ENCODE peak calls at places on chromosomes 2 and 18, in ten cellular contexts. One of them, this sample, is unnamed.
A peak's percentile ranks its signal among the peaks of the same experiment; 100 is the strongest.

GRCh38 chr2:120626566-120626965 is 109.1 kb upstream of the GLI2 start:
- DNase-seq in right cardiac atrium: no peak
- DNase-seq in transverse colon: no peak
- DNase-seq in Panc1: no peak
- DNase-seq in right atrium auricular region: no peak
- DNase-seq in CD8-positive, alpha-beta memory T cell: no peak
- DNase-seq in tibial artery: no peak
- DNase-seq in cardiac muscle cell: no peak
- DNase-seq in adrenal gland: no peak
- DNase-seq in AG04450: no peak
- DNase-seq in this sample: no peak

GRCh38 chr2:26168785-26169184 is 4.1 kb upstream of the GAREM2 start:
- DNase-seq in right cardiac atrium: no peak
- DNase-seq in transverse colon: no peak
- DNase-seq in Panc1: no peak
- DNase-seq in right atrium auricular region: no peak
- DNase-seq in CD8-positive, alpha-beta memory T cell: no peak
- DNase-seq in tibial artery: no peak
- DNase-seq in cardiac muscle cell: no peak
- DNase-seq in adrenal gland: no peak
- DNase-seq in AG04450: no peak
- DNase-seq in this sample: no peak

GRCh38 chr2:164803772-164804466 is 37.7 kb downstream of the COBLL1 start:
- DNase-seq in right cardiac atrium: no peak
- DNase-seq in transverse colon: no peak
- DNase-seq in Panc1: no peak
- DNase-seq in right atrium auricular region: no peak
- DNase-seq in CD8-positive, alpha-beta memory T cell: no peak
- DNase-seq in tibial artery: no peak
- DNase-seq in cardiac muscle cell: no peak
- DNase-seq in adrenal gland: no peak
- DNase-seq in AG04450: no peak
- DNase-seq in this sample: no peak

GRCh38 chr2:75102011-75102410 is 97.3 kb downstream of the TACR1 start:
- DNase-seq in right cardiac atrium: no peak
- DNase-seq in transverse colon: no peak
- DNase-seq in Panc1: no peak
- DNase-seq in right atrium auricular region: no peak
- DNase-seq in CD8-positive, alpha-beta memory T cell: no peak
- DNase-seq in tibial artery: no peak
- DNase-seq in cardiac muscle cell: no peak
- DNase-seq in adrenal gland: no peak
- DNase-seq in AG04450: no peak
- DNase-seq in this sample: no peak

GRCh38 chr2:10289891-10290290 is 12.8 kb upstream of the HPCAL1 start:
- DNase-seq in right cardiac atrium: no peak
- DNase-seq in transverse colon: no peak
- DNase-seq in Panc1: peak; percentile 87
- DNase-seq in right atrium auricular region: no peak
- DNase-seq in CD8-positive, alpha-beta memory T cell: no peak
- DNase-seq in tibial artery: no peak
- DNase-seq in cardiac muscle cell: peak; percentile 43
- DNase-seq in adrenal gland: no peak
- DNase-seq in AG04450: no peak
- DNase-seq in this sample: no peak

GRCh38 chr2:28713582-28714292 is 37.9 kb upstream of the PPP1CB start:
- DNase-seq in right cardiac atrium: no peak
- DNase-seq in transverse colon: no peak
- DNase-seq in Panc1: no peak
- DNase-seq in right atrium auricular region: no peak
- DNase-seq in CD8-positive, alpha-beta memory T cell: no peak
- DNase-seq in tibial artery: no peak
- DNase-seq in cardiac muscle cell: peak; percentile 44
- DNase-seq in adrenal gland: no peak
- DNase-seq in AG04450: no peak
- DNase-seq in this sample: no peak

GRCh38 chr18:159037-159652 is 788 bp downstream of the USP14 start:
- DNase-seq in right cardiac atrium: no peak
- DNase-seq in transverse colon: no peak
- DNase-seq in Panc1: no peak
- DNase-seq in right atrium auricular region: no peak
- DNase-seq in CD8-positive, alpha-beta memory T cell: no peak
- DNase-seq in tibial artery: no peak
- DNase-seq in cardiac muscle cell: peak; percentile 13
- DNase-seq in adrenal gland: no peak
- DNase-seq in AG04450: no peak
- DNase-seq in this sample: no peak

GRCh38 chr18:71287268-71287667 is 998.4 kb downstream of the SOCS6 start:
- DNase-seq in right cardiac atrium: no peak
- DNase-seq in transverse colon: no peak
- DNase-seq in Panc1: no peak
- DNase-seq in right atrium auricular region: no peak
- DNase-seq in CD8-positive, alpha-beta memory T cell: no peak
- DNase-seq in tibial artery: no peak
- DNase-seq in cardiac muscle cell: peak; percentile 2
- DNase-seq in adrenal gland: no peak
- DNase-seq in AG04450: no peak
- DNase-seq in this sample: no peak

DNA sequence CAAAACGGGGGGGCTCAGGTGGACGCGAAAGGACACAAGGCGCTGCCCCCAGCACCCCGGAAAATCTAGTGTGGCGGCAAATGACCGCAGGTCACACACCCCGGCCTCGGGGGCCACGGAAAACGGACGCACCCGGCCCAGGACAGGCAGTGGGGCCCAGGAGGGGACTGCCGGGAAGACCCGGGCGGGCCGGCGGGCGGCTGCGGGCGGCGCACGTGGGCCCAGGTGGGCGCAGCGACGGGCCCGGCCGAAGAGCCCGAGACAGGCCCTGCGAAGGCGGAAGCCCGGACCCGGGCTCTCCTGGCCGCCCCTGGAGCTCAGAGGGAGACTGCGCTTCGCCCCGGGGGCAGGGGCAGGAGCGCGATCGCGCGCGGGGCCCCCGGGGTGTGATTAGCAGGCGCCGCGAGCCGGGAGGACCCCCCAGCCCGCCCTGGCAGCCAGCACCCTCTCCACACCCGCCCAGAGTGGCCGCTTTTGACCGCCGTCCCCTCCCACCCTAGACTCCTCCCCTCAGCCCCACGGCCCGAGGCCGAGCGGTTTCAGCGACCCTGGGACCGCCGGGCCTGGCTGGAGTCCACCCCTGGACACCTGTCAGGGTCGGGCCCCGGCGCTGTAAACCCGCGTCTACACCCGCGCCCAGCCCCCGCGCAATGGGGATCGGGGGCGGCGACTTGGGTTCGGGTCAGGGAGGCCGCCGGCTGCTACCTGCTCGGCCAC is 773 bp downstream of the MBP start:
- DNase-seq in right cardiac atrium: peak; percentile 60
- DNase-seq in transverse colon: peak; percentile 80
- DNase-seq in Panc1: no peak
- DNase-seq in right atrium auricular region: peak; percentile 60
- DNase-seq in CD8-positive, alpha-beta memory T cell: peak; percentile 32
- DNase-seq in tibial artery: peak; percentile 64
- DNase-seq in cardiac muscle cell: peak; percentile 36
- DNase-seq in adrenal gland: peak; percentile 49
- DNase-seq in AG04450: no peak
- DNase-seq in this sample: peak; percentile 28
- H3K27ac ChIP-seq in right cardiac atrium: peak overlapping the region; percentile 59
- H3K27ac ChIP-seq in transverse colon: peak overlapping the region; percentile 95
- H3K27ac ChIP-seq in Panc1: peak overlapping the region; percentile 97
- H3K27ac ChIP-seq in right atrium auricular region: peak overlapping the region; percentile 97
- H3K27ac ChIP-seq in CD8-positive, alpha-beta memory T cell: peak overlapping the region; percentile 71
- H3K27ac ChIP-seq in tibial artery: peak overlapping the region; percentile 98
- H3K27ac ChIP-seq in cardiac muscle cell: no peak overlapping the region
- H3K27ac ChIP-seq in adrenal gland: peak overlapping the region; percentile 74
- H3K27ac ChIP-seq in AG04450: no peak overlapping the region
- H3K27ac ChIP-seq in this sample: peak overlapping the region; percentile 81

DNA sequence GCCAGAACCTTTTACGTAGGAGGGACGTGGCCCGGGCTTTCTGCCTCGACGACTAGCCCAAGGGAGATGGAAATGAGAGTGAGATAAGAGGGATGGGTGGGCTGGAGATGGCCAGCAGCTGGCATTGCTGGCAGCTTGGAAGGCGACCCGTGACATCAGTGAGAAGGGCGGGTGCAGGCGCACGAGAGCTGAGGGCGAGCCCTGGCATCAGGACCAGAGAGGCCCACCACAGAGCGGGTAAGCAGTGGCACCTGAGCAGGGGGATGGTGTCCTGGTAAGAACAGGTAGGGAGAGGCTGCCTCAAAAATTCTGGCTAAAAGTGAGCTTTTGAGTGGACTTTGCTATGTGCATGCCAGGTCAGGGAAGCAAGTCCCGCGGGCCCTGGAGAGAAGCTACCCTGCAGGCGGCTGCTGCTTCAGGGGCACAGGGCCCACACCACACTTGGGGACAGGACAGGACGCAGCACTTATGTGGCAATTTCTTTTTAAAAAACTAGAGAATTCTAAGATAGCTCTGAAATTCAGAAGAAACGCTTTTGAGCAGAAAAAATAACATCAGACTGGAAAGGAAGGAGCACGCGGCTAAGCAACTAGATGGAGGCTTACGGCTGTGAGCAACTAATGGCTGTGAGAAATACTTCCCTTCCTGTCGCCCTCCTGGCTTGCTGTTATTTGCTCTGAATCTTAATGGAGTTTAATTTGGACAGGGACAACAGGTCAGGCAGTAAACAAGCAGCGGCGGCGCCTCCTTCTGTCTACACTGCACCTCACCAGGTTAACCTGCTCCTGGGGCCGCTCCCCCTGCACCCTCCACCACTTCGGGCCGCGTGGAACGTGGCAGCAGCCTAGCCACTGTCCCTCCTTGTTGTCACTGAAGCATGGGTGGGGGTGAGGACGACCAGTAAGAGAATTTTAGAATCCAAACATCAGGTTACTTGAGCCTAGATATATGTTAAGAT is 20.5 kb downstream of the THAP4 start:
- DNase-seq in right cardiac atrium: no peak
- DNase-seq in transverse colon: no peak
- DNase-seq in Panc1: no peak
- DNase-seq in right atrium auricular region: no peak
- DNase-seq in CD8-positive, alpha-beta memory T cell: no peak
- DNase-seq in tibial artery: no peak
- DNase-seq in cardiac muscle cell: no peak
- DNase-seq in adrenal gland: no peak
- DNase-seq in AG04450: no peak
- DNase-seq in this sample: no peak
- H3K4me3 ChIP-seq in right cardiac atrium: peak overlapping the region; percentile 54
- H3K4me3 ChIP-seq in transverse colon: peak overlapping the region; percentile 30
- H3K4me3 ChIP-seq in Panc1: no peak overlapping the region
- H3K4me3 ChIP-seq in right atrium auricular region: peak overlapping the region; percentile 39
- H3K4me3 ChIP-seq in CD8-positive, alpha-beta memory T cell: no peak overlapping the region
- H3K4me3 ChIP-seq in tibial artery: no peak overlapping the region
- H3K4me3 ChIP-seq in cardiac muscle cell: peak overlapping the region; percentile 27
- H3K4me3 ChIP-seq in adrenal gland: no peak overlapping the region
- H3K4me3 ChIP-seq in AG04450: no peak overlapping the region
- H3K4me3 ChIP-seq in this sample: peak overlapping the region; percentile 91

DNA sequence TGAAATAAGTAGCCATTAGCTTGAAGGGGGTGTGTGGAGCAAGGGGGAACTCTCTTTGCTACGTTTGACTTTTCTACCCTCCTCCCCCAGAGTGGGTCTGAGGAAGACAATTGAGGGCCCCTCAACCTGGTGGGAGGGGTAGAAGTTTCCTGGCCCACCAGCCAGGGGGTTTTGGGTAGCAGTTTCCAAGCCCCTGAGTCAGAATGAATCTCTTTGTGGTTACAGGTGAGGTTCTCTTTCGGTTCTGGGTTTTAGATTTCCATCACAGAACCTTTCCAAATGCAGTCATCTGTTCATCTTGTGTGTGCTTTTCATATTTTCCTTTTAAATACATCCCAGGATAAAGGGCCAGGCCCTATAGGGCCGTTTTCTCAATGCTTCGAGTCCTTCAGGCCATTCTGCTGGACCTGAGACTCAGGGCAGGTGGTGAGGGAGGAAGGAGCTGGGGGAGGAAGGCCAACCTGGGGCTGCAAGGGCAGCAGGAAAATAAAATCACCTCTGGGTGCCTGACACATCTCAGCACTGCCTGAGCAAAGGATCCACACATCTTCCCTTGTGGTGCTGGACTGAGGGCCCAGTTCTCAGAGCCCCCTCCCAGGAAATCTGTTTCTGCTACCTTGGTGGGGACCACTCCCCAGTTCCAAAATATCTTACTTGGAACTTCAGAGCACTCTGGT is 4.7 kb downstream of the LBH start:
- DNase-seq in right cardiac atrium: no peak
- DNase-seq in transverse colon: no peak
- DNase-seq in Panc1: no peak
- DNase-seq in right atrium auricular region: no peak
- DNase-seq in CD8-positive, alpha-beta memory T cell: no peak
- DNase-seq in tibial artery: no peak
- DNase-seq in cardiac muscle cell: no peak
- DNase-seq in adrenal gland: no peak
- DNase-seq in AG04450: no peak
- DNase-seq in this sample: peak; percentile 34
- H3K27ac ChIP-seq in right cardiac atrium: no peak overlapping the region
- H3K27ac ChIP-seq in transverse colon: no peak overlapping the region
- H3K27ac ChIP-seq in Panc1: no peak overlapping the region
- H3K27ac ChIP-seq in right atrium auricular region: peak overlapping the region; percentile 24
- H3K27ac ChIP-seq in CD8-positive, alpha-beta memory T cell: no peak overlapping the region
- H3K27ac ChIP-seq in tibial artery: peak overlapping the region; percentile 94
- H3K27ac ChIP-seq in cardiac muscle cell: peak overlapping the region; percentile 50
- H3K27ac ChIP-seq in adrenal gland: no peak overlapping the region
- H3K27ac ChIP-seq in AG04450: peak overlapping the region; percentile 39
- H3K27ac ChIP-seq in this sample: peak overlapping the region; percentile 96

GRCh38 chr2:80302001-80302464 is 2.5 kb downstream of the LRRTM1 start:
- DNase-seq in right cardiac atrium: no peak
- DNase-seq in transverse colon: no peak
- DNase-seq in Panc1: no peak
- DNase-seq in right atrium auricular region: no peak
- DNase-seq in CD8-positive, alpha-beta memory T cell: no peak
- DNase-seq in tibial artery: no peak
- DNase-seq in cardiac muscle cell: no peak
- DNase-seq in adrenal gland: no peak
- DNase-seq in AG04450: no peak
- DNase-seq in this sample: no peak

GRCh38 chr2:80303825-80304521 is 579 bp downstream of the LRRTM1 start:
- DNase-seq in right cardiac atrium: no peak
- DNase-seq in transverse colon: no peak
- DNase-seq in Panc1: no peak
- DNase-seq in right atrium auricular region: no peak
- DNase-seq in CD8-positive, alpha-beta memory T cell: no peak
- DNase-seq in tibial artery: no peak
- DNase-seq in cardiac muscle cell: no peak
- DNase-seq in adrenal gland: no peak
- DNase-seq in AG04450: no peak
- DNase-seq in this sample: no peak

GRCh38 chr2:80302465-80303005 is 2.0 kb downstream of the LRRTM1 start:
- DNase-seq in right cardiac atrium: no peak
- DNase-seq in transverse colon: no peak
- DNase-seq in Panc1: no peak
- DNase-seq in right atrium auricular region: no peak
- DNase-seq in CD8-positive, alpha-beta memory T cell: no peak
- DNase-seq in tibial artery: no peak
- DNase-seq in cardiac muscle cell: no peak
- DNase-seq in adrenal gland: no peak
- DNase-seq in AG04450: no peak
- DNase-seq in this sample: no peak

GRCh38 chr2:80304522-80304878 is at the start of gene LRRTM1:
- DNase-seq in right cardiac atrium: no peak
- DNase-seq in transverse colon: peak; percentile 12
- DNase-seq in Panc1: no peak
- DNase-seq in right atrium auricular region: no peak
- DNase-seq in CD8-positive, alpha-beta memory T cell: no peak
- DNase-seq in tibial artery: no peak
- DNase-seq in cardiac muscle cell: no peak
- DNase-seq in adrenal gland: no peak
- DNase-seq in AG04450: no peak
- DNase-seq in this sample: no peak

DNA sequence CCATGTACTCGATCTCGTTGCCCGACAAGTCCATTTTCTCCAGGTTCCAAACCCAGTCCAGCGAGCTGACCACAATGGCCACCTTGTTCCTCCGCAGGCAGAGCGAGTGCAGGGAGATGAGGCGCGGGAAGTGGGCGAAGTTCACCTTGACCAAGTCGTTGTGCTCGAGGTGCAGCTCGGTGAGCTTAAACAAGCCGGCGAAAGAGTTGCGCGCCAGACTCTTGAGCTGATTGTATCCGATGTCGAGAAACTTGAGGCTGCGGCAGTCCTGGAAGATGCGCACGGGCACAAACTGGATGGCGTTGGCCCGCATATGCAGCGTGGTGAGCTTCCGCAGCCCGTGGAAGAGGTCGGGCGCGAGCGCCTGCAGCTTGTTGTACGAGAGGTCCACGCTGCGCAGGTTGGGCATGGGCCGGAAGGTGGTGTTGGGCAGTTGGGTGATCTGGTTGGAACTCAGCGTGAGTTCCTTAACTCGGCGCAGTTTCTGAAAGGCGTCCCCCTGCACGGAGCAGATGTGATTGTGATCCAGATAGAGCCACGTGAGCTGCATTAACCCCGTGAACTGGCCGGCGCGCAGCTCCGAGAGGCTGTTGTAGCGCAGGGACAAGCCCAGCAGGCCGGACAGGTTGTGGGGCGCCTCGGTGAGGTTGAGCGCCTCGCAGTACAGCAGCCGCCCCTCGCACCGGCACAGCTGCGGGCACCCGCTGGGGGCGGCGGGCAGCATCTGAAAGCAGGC is 1.4 kb downstream of the LRRTM1 start:
- DNase-seq in right cardiac atrium: no peak
- DNase-seq in transverse colon: no peak
- DNase-seq in Panc1: no peak
- DNase-seq in right atrium auricular region: no peak
- DNase-seq in CD8-positive, alpha-beta memory T cell: no peak
- DNase-seq in tibial artery: no peak
- DNase-seq in cardiac muscle cell: no peak
- DNase-seq in adrenal gland: no peak
- DNase-seq in AG04450: no peak
- DNase-seq in this sample: no peak
- H3K4me3 ChIP-seq in right cardiac atrium: peak overlapping the region; percentile 12
- H3K4me3 ChIP-seq in transverse colon: peak overlapping the region; percentile 29
- H3K4me3 ChIP-seq in Panc1: no peak overlapping the region
- H3K4me3 ChIP-seq in right atrium auricular region: peak overlapping the region; percentile 48
- H3K4me3 ChIP-seq in CD8-positive, alpha-beta memory T cell: no peak overlapping the region
- H3K4me3 ChIP-seq in tibial artery: no peak overlapping the region
- H3K4me3 ChIP-seq in cardiac muscle cell: peak overlapping the region; percentile 58
- H3K4me3 ChIP-seq in adrenal gland: no peak overlapping the region
- H3K4me3 ChIP-seq in AG04450: no peak overlapping the region
- H3K4me3 ChIP-seq in this sample: no peak overlapping the region

This sample was measured in CD4-positive, CD25-positive, alpha-beta regulatory T cell.